ENCODE peak calls at places on chromosomes 7 and 10, in six cellular contexts. S, I, D, U, N and H are unnamed samples.

GRCh38 chr10:47318706-47319105 is 3.5 kb upstream of the GDF2 start:
- DNase-seq in S (no peak), I (no peak), D (no peak), U (no peak), N (no peak), H (no peak)

GRCh38 chr10:103397191-103397825 is 882 bp downstream of the PDCD11 start:
- DNase-seq in S (no peak), I (peak), D (peak), U (peak), N (no peak), H (peak)

GRCh38 chr7:29989257-29989995 is at the start of gene SCRN1:
- DNase-seq in S (peak), I (no peak), D (peak), U (peak), N (peak), H (peak)

GRCh38 chr10:96974348-96974747 is 142.2 kb downstream of the LCOR start:
- DNase-seq in S (no peak), I (no peak), D (no peak), U (no peak), N (no peak), H (peak)

GRCh38 chr10:123381271-123381670 is 227.1 kb downstream of the BUB3 start:
- DNase-seq in S (no peak), I (no peak), D (peak), U (peak), N (no peak), H (no peak)

GRCh38 chr10:104334965-104335650 is 3.2 kb downstream of the ITPRIP start:
- DNase-seq in S (no peak), I (no peak), D (peak), U (peak), N (no peak), H (no peak)

GRCh38 chr7:106260136-106260561 is 24.6 kb downstream of the NAMPT start:
- DNase-seq in S (no peak), I (no peak), D (no peak), U (no peak), N (no peak), H (no peak)

GRCh38 chr10:91758303-91759146 is 39.7 kb upstream of the TNKS2 start:
- DNase-seq in S (no peak), I (no peak), D (peak), U (peak), N (no peak), H (peak)

GRCh38 chr10:35640951-35641429 is 1.1 kb downstream of the FZD8 start:
- DNase-seq in S (peak), I (peak), D (peak), U (peak), N (peak), H (peak)

GRCh38 chr7:141696386-141696785 is 5.6 kb downstream of the DENND11 start:
- DNase-seq in S (no peak), I (no peak), D (no peak), U (no peak), N (no peak), H (no peak)

GRCh38 chr7:132214452-132214851 is 361.8 kb downstream of the PLXNA4 start:
- DNase-seq in S (no peak), I (no peak), D (no peak), U (no peak), N (no peak), H (no peak)

GRCh38 chr10:71829171-71829570 is 21.9 kb downstream of the PSAP start:
- DNase-seq in S (peak), I (no peak), D (no peak), U (peak), N (no peak), H (peak)

GRCh38 chr10:103574116-103575061 is 80.9 kb downstream of the NEURL1 start:
- DNase-seq in S (no peak), I (no peak), D (no peak), U (no peak), N (no peak), H (no peak)

GRCh38 chr10:80357804-80358125 is 1.2 kb downstream of the DYDC2 start:
- DNase-seq in S (no peak), I (no peak), D (peak), U (no peak), N (no peak), H (no peak)

GRCh38 chr10:18044976-18045720 is 93.4 kb downstream of the SLC39A12 start:
- DNase-seq in S (no peak), I (peak), D (no peak), U (peak), N (no peak), H (peak)

GRCh38 chr7:50552921-50553320 is 12.3 kb downstream of the DDC start:
- DNase-seq in S (no peak), I (peak), D (peak), U (peak), N (peak), H (peak)

GRCh38 chr7:139430443-139430842 is 53.0 kb downstream of the KLRG2 start:
- DNase-seq in S (no peak), I (no peak), D (peak), U (no peak), N (no peak), H (no peak)

GRCh38 chr10:85558533-85558932 is 808.1 kb downstream of the GRID1 start:
- DNase-seq in S (no peak), I (no peak), D (peak), U (no peak), N (no peak), H (no peak)

GRCh38 chr7:74282748-74283459 is 6.3 kb upstream of the CLIP2 start:
- DNase-seq in S (no peak), I (no peak), D (no peak), U (no peak), N (no peak), H (no peak)

GRCh38 chr10:70927221-70927943 is 39.0 kb upstream of the PCBD1 start:
- DNase-seq in S (no peak), I (peak), D (peak), U (peak), N (no peak), H (peak)

GRCh38 chr7:128954830-128955797 is 17.4 kb downstream of the IRF5 start:
- DNase-seq in S (no peak), I (peak), D (peak), U (peak), N (no peak), H (peak)

GRCh38 chr10:89389254-89389653 is 3.2 kb upstream of the IFIT1 start:
- DNase-seq in S (no peak), I (no peak), D (peak), U (peak), N (no peak), H (peak)

GRCh38 chr10:100349672-100350071 is 2.6 kb downstream of the SCD start:
- DNase-seq in S (no peak), I (no peak), D (no peak), U (no peak), N (no peak), H (no peak)

GRCh38 chr10:43076311-43076875 is 476 bp upstream of the RET start:
- DNase-seq in S (no peak), I (no peak), D (peak), U (no peak), N (no peak), H (no peak)

GRCh38 chr10:35379226-35380137 is 43.2 kb downstream of the CCNY start:
- DNase-seq in S (no peak), I (peak), D (peak), U (peak), N (no peak), H (no peak)

GRCh38 chr10:91596821-91597396 is 36.0 kb downstream of the PPP1R3C start:
- DNase-seq in S (no peak), I (peak), D (peak), U (peak), N (no peak), H (peak)

GRCh38 chr10:70652761-70653657 is 19.3 kb upstream of the ADAMTS14 start:
- DNase-seq in S (no peak), I (peak), D (peak), U (peak), N (no peak), H (peak)

GRCh38 chr7:149620961-149621360 is 123.4 kb upstream of the ZNF746 start:
- DNase-seq in S (no peak), I (no peak), D (no peak), U (no peak), N (no peak), H (no peak)

GRCh38 chr10:68110027-68110426 is 739 bp downstream of the MYPN start:
- DNase-seq in S (no peak), I (no peak), D (no peak), U (peak), N (no peak), H (peak)

GRCh38 chr10:132464256-132465192 is 67.5 kb downstream of the PWWP2B start:
- DNase-seq in S (peak), I (no peak), D (no peak), U (peak), N (no peak), H (peak)

GRCh38 chr10:24440817-24441790 is 232.2 kb downstream of the KIAA1217 start:
- DNase-seq in S (no peak), I (peak), D (no peak), U (peak), N (no peak), H (peak)

GRCh38 chr7:23220690-23221305 is 25.8 kb upstream of the GPNMB start:
- DNase-seq in S (no peak), I (no peak), D (peak), U (peak), N (no peak), H (no peak)

GRCh38 chr7:6577369-6578113 is at the start of gene ZDHHC4:
- DNase-seq in S (peak), I (peak), D (peak), U (peak), N (peak), H (peak)

GRCh38 chr7:103752995-103753394 is 236.5 kb downstream of the RELN start:
- DNase-seq in S (no peak), I (peak), D (peak), U (peak), N (no peak), H (peak)

DNA sequence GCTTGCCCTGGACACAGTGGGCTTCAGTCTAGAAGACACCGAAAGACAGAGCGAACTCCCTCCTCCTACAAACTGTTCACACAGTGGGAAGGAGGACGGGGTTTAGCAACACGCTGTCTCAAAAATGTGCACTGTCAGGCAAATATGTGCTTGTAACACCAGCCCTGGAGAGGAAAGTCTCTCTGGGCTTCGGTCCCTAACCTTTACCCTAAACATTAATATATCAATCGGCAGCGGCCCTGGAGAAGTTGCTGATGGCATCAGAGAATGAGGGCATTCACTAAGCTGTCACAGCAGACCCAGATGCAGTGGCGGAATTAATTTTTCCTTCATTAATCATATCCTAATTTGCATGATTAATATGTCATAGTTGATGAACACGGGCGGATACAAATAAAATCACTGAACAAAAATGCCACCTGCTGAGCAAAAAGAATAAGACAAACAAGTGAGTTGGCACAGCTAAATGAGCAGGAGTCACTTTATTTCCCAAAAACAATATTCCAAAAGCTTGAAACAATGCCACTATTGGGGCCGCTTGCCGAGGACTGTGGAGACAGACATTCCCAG is 45.2 kb upstream of the INSIG1 start:
- DNase-seq in S (no peak), I (no peak), D (no peak), U (peak), N (no peak), H (no peak)
- TF ChIP-seq CTCF in S (no peak), I (no peak), D (no peak), U (no peak), N (no peak), H (no peak)

DNA sequence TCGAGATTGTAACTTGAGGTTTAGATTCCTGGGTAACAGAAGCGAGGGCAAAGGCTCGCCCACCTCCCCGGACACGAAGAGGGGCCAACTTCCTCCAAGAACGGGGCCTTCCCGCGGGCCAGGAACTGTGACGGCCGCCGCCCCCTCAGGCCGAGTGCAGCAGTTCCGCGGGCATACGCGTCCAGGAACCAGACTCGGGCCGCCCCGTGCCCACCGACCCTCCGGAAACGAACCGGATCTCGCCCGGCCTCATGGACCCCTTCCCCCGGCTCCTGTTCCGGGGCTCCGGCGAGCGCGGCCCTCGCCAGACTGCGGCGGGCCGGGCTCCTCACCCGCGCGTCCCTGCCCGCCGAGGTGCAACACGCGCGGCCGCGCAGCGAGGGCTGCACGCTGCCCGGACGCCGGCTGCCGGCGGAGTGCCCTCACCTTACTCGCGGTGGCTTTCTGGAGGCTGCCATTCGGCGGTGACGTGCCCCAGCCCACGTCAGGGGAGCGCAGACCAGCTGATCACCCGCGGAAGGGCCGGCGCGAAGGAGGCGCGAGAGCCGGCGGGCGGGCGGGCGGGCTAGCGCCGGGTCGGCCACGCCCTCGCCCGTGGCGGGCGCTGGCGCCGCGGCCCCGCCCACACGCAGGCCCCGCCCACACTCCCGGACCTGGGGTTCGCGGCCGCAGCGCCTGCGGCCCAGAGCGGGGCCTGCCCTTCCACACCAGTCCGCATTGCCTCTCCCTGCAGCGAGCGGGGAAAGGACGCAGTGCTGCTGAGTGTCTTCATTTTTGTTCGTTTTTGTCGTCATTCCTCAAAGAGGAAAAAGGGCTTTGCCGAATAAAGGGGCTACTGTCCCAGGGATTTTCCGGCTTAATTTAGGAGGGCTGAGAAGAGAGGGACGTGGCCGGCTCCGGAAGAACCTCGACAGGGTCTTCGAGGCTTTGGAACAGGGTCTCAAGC is at the start of gene XPNPEP1:
- DNase-seq in S (peak), I (peak), D (peak), U (peak), N (peak), H (peak)
- TF ChIP-seq CTCF in S (no peak), I (no peak), D (no peak), U (no peak), N (peak), H (no peak)

DNA sequence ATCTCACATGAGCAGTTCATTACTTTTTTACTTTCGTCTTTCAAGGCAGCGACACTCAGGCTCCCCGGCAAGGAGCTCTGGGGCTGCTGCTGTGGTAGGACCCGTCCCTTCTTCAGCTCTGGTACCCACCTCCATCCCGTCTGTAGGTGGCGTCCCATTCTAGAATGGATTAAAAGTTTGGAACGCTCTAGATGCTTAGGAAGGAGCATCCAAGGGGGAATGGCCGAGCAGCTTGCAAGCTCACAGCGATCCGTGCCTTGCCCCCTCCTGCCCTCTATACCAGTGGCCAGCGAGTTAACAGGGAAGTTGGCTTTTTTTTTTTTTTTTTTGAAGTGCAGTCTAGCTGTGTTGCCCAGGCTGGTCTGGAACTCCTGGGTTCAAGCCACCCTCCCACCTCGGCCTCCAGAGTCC is 22.8 kb upstream of the TTYH3 start:
- DNase-seq in S (no peak), I (no peak), D (peak), U (peak), N (no peak), H (peak)
- TF ChIP-seq CTCF in S (peak), I (peak), D (peak), U (peak), N (peak), H (peak)

DNA sequence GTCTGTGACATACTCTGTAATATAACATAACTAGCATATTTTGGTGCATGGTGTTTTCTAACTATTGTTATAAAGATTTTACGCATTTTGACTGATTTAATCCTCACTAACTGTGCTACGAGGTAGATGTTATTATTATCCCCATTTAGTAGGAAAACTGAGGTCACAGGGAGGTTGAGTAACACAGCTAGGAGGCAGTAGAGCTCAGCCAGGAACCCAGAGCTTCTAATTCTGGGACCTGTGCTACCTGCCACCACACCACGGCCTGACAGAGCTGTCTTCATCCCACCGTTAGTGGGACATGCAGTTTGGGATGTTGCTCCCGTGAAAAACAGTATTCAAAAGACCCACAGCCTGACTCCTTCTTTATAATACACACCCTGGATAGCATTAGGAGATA is 962.5 kb downstream of the CNTNAP2 start:
- DNase-seq in S (no peak), I (no peak), D (no peak), U (no peak), N (no peak), H (no peak)
- TF ChIP-seq CTCF in S (no peak), I (no peak), D (no peak), U (no peak), N (no peak), H (no peak)

GRCh38 chr10:3785849-3786290 is 861 bp upstream of the KLF6 start:
- DNase-seq in S (no peak), I (no peak), D (peak), U (peak), N (no peak), H (no peak)
- TF ChIP-seq CTCF in S (no peak), I (no peak), D (no peak), U (no peak), N (no peak), H (no peak)

GRCh38 chr10:59633063-59633462 is 76.6 kb downstream of the SLC16A9 start:
- DNase-seq in S (no peak), I (no peak), D (no peak), U (no peak), N (no peak), H (no peak)
- TF ChIP-seq CTCF in S (no peak), I (peak), D (no peak), U (peak), N (peak), H (no peak)

DNA sequence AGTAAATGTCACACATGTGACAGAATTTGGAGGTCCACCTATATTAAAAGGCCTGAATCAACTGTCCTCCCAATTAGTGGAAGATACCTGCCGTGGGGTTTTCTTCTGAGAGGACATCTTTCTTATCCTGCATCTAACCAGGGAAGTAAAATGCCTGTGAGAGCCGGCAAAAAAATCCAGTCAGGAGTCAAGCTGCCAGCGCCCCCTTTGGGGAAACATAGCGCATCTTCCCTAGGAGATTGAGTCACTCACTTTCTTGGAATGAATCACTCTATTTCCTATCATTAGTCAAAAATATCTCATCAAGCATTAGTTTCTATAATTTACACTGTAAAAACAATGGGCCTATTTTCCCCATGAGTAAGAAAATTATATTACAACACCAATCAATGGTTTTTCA is 66.4 kb upstream of the ANK3 start:
- DNase-seq in S (no peak), I (no peak), D (peak), U (no peak), N (no peak), H (no peak)
- TF ChIP-seq CTCF in S (no peak), I (peak), D (peak), U (peak), N (no peak), H (peak)

DNA sequence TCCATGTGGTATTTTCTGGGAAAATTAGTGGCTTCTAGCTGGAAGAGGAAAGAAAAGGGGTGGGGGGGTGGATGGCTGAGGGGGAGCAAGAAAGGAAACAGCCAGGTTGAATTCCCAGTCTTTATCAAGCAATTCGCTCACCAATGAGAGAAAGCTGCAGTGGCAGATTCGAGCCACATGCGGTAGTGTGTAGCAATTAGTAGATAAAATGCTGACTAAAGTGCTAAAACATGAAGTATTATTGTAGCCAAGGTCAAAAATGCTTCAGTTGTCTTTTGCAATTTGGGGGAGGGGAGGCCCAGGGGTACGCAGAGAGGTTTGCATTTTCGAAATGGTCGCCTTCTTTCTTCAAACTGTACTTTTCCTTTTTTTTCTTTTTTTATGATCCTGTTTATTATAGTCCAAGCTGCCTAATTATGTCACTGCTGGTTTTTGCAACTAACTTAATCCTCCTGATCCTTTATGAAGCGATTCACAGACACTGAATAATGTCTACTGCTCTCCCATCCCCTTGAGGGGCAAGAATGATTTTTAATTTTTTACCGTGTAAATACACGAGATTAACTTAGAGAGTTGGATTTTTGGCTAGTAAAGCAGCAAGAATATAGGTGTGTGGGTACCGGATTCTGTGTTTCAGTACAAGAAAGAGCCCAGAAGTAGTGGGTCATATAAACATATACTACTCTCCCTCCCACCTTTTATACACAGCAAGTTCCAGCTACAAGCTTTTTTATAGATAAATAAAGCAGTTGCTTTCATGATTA is 3.6 kb upstream of the ARID5B start:
- DNase-seq in S (peak), I (peak), D (peak), U (peak), N (no peak), H (peak)
- TF ChIP-seq CTCF in S (peak), I (peak), D (peak), U (peak), N (peak), H (peak)

GRCh38 chr10:54002077-54002476 is 799.0 kb downstream of the PCDH15 start:
- DNase-seq in S (no peak), I (no peak), D (no peak), U (no peak), N (no peak), H (no peak)

GRCh38 chr10:53997953-53998352 is 803.1 kb downstream of the PCDH15 start:
- DNase-seq in S (no peak), I (no peak), D (peak), U (peak), N (no peak), H (no peak)
- TF ChIP-seq CTCF in S (no peak), I (no peak), D (peak), U (no peak), N (peak), H (no peak)

GRCh38 chr10:101843032-101843991 is at the start of gene KCNIP2:
- DNase-seq in S (peak), I (no peak), D (no peak), U (no peak), N (peak), H (no peak)
- TF ChIP-seq CTCF in S (peak), I (peak), D (peak), U (peak), N (peak), H (peak)